ENCODE peak calls at places on chromosome 11, in four cellular contexts. One of them, this sample, is unnamed.

GRCh38 chr11:2002807-2003206 is 5.2 kb upstream of the H19 start:
- DNase-seq in CD4-positive, CD25-positive, alpha-beta regulatory T cell: no peak
- DNase-seq in mammary epithelial cell: no peak
- DNase-seq in heart right ventricle: no peak
- DNase-seq in this sample: no peak

GRCh38 chr11:93775289-93775688 is 8.8 kb upstream of the MED17 start:
- DNase-seq in mammary epithelial cell: no peak
- DNase-seq in CD4-positive, CD25-positive, alpha-beta regulatory T cell: no peak
- DNase-seq in heart right ventricle: no peak
- DNase-seq in this sample: no peak

GRCh38 chr11:114134870-114135269 is 75.4 kb downstream of the ZBTB16 start:
- DNase-seq in mammary epithelial cell: peak; percentile 66
- DNase-seq in heart right ventricle: no peak
- DNase-seq in CD4-positive, CD25-positive, alpha-beta regulatory T cell: no peak
- DNase-seq in this sample: peak; percentile 89

GRCh38 chr11:75344761-75345454 is 6.6 kb downstream of the ARRB1 start:
- DNase-seq in CD4-positive, CD25-positive, alpha-beta regulatory T cell: no peak
- DNase-seq in heart right ventricle: no peak
- DNase-seq in mammary epithelial cell: no peak
- DNase-seq in this sample: no peak

GRCh38 chr11:132278801-132279574 is 908.6 kb downstream of the NTM start:
- DNase-seq in mammary epithelial cell: peak; percentile 24
- DNase-seq in heart right ventricle: no peak
- DNase-seq in CD4-positive, CD25-positive, alpha-beta regulatory T cell: no peak
- DNase-seq in this sample: peak; percentile 37

GRCh38 chr11:99739464-99740089 is 718.8 kb downstream of the CNTN5 start:
- DNase-seq in heart right ventricle: no peak
- DNase-seq in mammary epithelial cell: peak; percentile 1
- DNase-seq in CD4-positive, CD25-positive, alpha-beta regulatory T cell: no peak
- DNase-seq in this sample: peak; percentile 57

GRCh38 chr11:69297225-69297925 is 3.4 kb downstream of the MYEOV start:
- DNase-seq in heart right ventricle: peak; percentile 95
- DNase-seq in CD4-positive, CD25-positive, alpha-beta regulatory T cell: peak; percentile 40
- DNase-seq in mammary epithelial cell: peak; percentile 99
- DNase-seq in this sample: peak; percentile 97

GRCh38 chr11:133598879-133599278 is 66.6 kb upstream of the OPCML start:
- DNase-seq in CD4-positive, CD25-positive, alpha-beta regulatory T cell: no peak
- DNase-seq in mammary epithelial cell: no peak
- DNase-seq in heart right ventricle: no peak
- DNase-seq in this sample: no peak

GRCh38 chr11:44624761-44625221 is 59.3 kb downstream of the CD82 start:
- DNase-seq in mammary epithelial cell: no peak
- DNase-seq in CD4-positive, CD25-positive, alpha-beta regulatory T cell: no peak
- DNase-seq in heart right ventricle: no peak
- DNase-seq in this sample: no peak

GRCh38 chr11:61021661-61022212 is 50.3 kb downstream of the CD6 start:
- DNase-seq in CD4-positive, CD25-positive, alpha-beta regulatory T cell: peak; percentile 90
- DNase-seq in heart right ventricle: no peak
- DNase-seq in mammary epithelial cell: no peak
- DNase-seq in this sample: no peak

GRCh38 chr11:8963569-8964323 is 496 bp downstream of the TMEM9B start:
- DNase-seq in mammary epithelial cell: no peak
- DNase-seq in heart right ventricle: peak; percentile 79
- DNase-seq in CD4-positive, CD25-positive, alpha-beta regulatory T cell: peak; percentile 69
- DNase-seq in this sample: peak; percentile 74

GRCh38 chr11:129728571-129728970 is 87.1 kb upstream of the TMEM45B start:
- DNase-seq in heart right ventricle: no peak
- DNase-seq in mammary epithelial cell: no peak
- DNase-seq in CD4-positive, CD25-positive, alpha-beta regulatory T cell: no peak
- DNase-seq in this sample: no peak

GRCh38 chr11:134037093-134037908 is 31.6 kb upstream of the JAM3 start:
- DNase-seq in CD4-positive, CD25-positive, alpha-beta regulatory T cell: peak; percentile 66
- DNase-seq in heart right ventricle: peak; percentile 81
- DNase-seq in mammary epithelial cell: peak; percentile 47
- DNase-seq in this sample: peak; percentile 78

GRCh38 chr11:697028-697491 is 1.4 kb downstream of the TMEM80 start:
- DNase-seq in heart right ventricle: no peak
- DNase-seq in mammary epithelial cell: peak; percentile 94
- DNase-seq in CD4-positive, CD25-positive, alpha-beta regulatory T cell: no peak
- DNase-seq in this sample: peak; percentile 69

GRCh38 chr11:122319842-122320555 is 204.0 kb upstream of the BLID start:
- DNase-seq in CD4-positive, CD25-positive, alpha-beta regulatory T cell: no peak
- DNase-seq in mammary epithelial cell: no peak
- DNase-seq in heart right ventricle: no peak
- DNase-seq in this sample: no peak

GRCh38 chr11:107898270-107898669 is 30.0 kb upstream of the RAB39A start:
- DNase-seq in heart right ventricle: no peak
- DNase-seq in mammary epithelial cell: peak; percentile 35
- DNase-seq in CD4-positive, CD25-positive, alpha-beta regulatory T cell: no peak
- DNase-seq in this sample: peak; percentile 52

GRCh38 chr11:15837901-15838489 is 518.4 kb downstream of the SOX6 start:
- DNase-seq in CD4-positive, CD25-positive, alpha-beta regulatory T cell: no peak
- DNase-seq in heart right ventricle: no peak
- DNase-seq in mammary epithelial cell: no peak
- DNase-seq in this sample: no peak

GRCh38 chr11:133681901-133682300 is 149.6 kb upstream of the OPCML start:
- DNase-seq in CD4-positive, CD25-positive, alpha-beta regulatory T cell: no peak
- DNase-seq in heart right ventricle: no peak
- DNase-seq in mammary epithelial cell: no peak
- DNase-seq in this sample: no peak

GRCh38 chr11:129792663-129793062 is 23.0 kb upstream of the TMEM45B start:
- DNase-seq in mammary epithelial cell: no peak
- DNase-seq in CD4-positive, CD25-positive, alpha-beta regulatory T cell: no peak
- DNase-seq in heart right ventricle: no peak
- DNase-seq in this sample: no peak

GRCh38 chr11:61378713-61379313 is 13.6 kb upstream of the TMEM216 start:
- DNase-seq in mammary epithelial cell: peak; percentile 92
- DNase-seq in heart right ventricle: no peak
- DNase-seq in CD4-positive, CD25-positive, alpha-beta regulatory T cell: no peak
- DNase-seq in this sample: peak; percentile 99

GRCh38 chr11:55726715-55727324 is 46.4 kb upstream of the OR5D13 start:
- DNase-seq in mammary epithelial cell: no peak
- DNase-seq in heart right ventricle: no peak
- DNase-seq in CD4-positive, CD25-positive, alpha-beta regulatory T cell: no peak
- DNase-seq in this sample: no peak

GRCh38 chr11:41446566-41446965 is 12.9 kb downstream of the LRRC4C start:
- DNase-seq in CD4-positive, CD25-positive, alpha-beta regulatory T cell: no peak
- DNase-seq in heart right ventricle: no peak
- DNase-seq in mammary epithelial cell: no peak
- DNase-seq in this sample: no peak

GRCh38 chr11:8442301-8442700 is 151.7 kb downstream of the STK33 start:
- DNase-seq in mammary epithelial cell: no peak
- DNase-seq in CD4-positive, CD25-positive, alpha-beta regulatory T cell: no peak
- DNase-seq in heart right ventricle: no peak
- DNase-seq in this sample: no peak

GRCh38 chr11:20226936-20227335 is 66.7 kb upstream of the DBX1 start:
- DNase-seq in heart right ventricle: no peak
- DNase-seq in mammary epithelial cell: no peak
- DNase-seq in CD4-positive, CD25-positive, alpha-beta regulatory T cell: no peak
- DNase-seq in this sample: no peak

GRCh38 chr11:1219836-1220810 is 2.7 kb upstream of the MUC5B start:
- DNase-seq in CD4-positive, CD25-positive, alpha-beta regulatory T cell: no peak
- DNase-seq in mammary epithelial cell: no peak
- DNase-seq in heart right ventricle: peak; percentile 7
- DNase-seq in this sample: no peak

GRCh38 chr11:83392556-83392955 is 106.4 kb upstream of the CCDC90B start:
- DNase-seq in heart right ventricle: no peak
- DNase-seq in mammary epithelial cell: no peak
- DNase-seq in CD4-positive, CD25-positive, alpha-beta regulatory T cell: no peak
- DNase-seq in this sample: no peak

GRCh38 chr11:57649826-57650738 is at the start of gene YPEL4:
- DNase-seq in mammary epithelial cell: peak; percentile 62
- DNase-seq in heart right ventricle: peak; percentile 55
- DNase-seq in CD4-positive, CD25-positive, alpha-beta regulatory T cell: peak; percentile 64
- DNase-seq in this sample: peak; percentile 89

GRCh38 chr11:90213322-90213721 is 9.5 kb downstream of the CHORDC1 start:
- DNase-seq in CD4-positive, CD25-positive, alpha-beta regulatory T cell: no peak
- DNase-seq in heart right ventricle: no peak
- DNase-seq in mammary epithelial cell: no peak
- DNase-seq in this sample: no peak

GRCh38 chr11:44217432-44217831 is 92.5 kb downstream of the ALX4 start:
- DNase-seq in mammary epithelial cell: no peak
- DNase-seq in heart right ventricle: no peak
- DNase-seq in CD4-positive, CD25-positive, alpha-beta regulatory T cell: no peak
- DNase-seq in this sample: no peak

GRCh38 chr11:11478021-11478420 is 125.0 kb upstream of the CSNK2A3 start:
- DNase-seq in mammary epithelial cell: peak; percentile 31
- DNase-seq in CD4-positive, CD25-positive, alpha-beta regulatory T cell: no peak
- DNase-seq in heart right ventricle: no peak
- DNase-seq in this sample: no peak

GRCh38 chr11:113373306-113373705 is 14.3 kb upstream of the ANKK1 start:
- DNase-seq in mammary epithelial cell: peak; percentile 79
- DNase-seq in CD4-positive, CD25-positive, alpha-beta regulatory T cell: no peak
- DNase-seq in heart right ventricle: no peak
- DNase-seq in this sample: peak; percentile 17

GRCh38 chr11:131504199-131504949 is 134.0 kb downstream of the NTM start:
- DNase-seq in mammary epithelial cell: no peak
- DNase-seq in CD4-positive, CD25-positive, alpha-beta regulatory T cell: no peak
- DNase-seq in heart right ventricle: no peak
- DNase-seq in this sample: peak; percentile 28

DNA sequence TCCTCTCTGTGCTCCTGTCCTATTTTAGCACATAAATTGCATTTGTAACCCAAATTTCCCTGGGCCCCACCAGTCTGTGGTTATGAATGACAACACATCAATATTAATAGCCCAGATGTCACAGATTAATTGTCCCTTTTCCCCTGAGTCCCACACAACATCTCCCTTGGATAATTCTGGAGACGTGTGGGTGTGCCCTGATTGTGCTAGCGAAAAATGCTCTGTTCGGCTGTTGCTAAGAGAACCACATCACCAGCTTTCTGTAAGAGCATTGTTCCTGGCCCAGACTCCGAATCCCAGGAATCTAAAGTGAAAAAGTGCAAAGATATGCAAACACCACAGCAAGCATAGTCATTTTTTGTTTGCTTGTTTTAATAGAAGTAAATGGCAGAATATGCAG is 22.3 kb upstream of the SC5D start:
- DNase-seq in heart right ventricle: no peak
- DNase-seq in mammary epithelial cell: no peak
- DNase-seq in CD4-positive, CD25-positive, alpha-beta regulatory T cell: no peak
- DNase-seq in this sample: no peak
- H3K4me1 ChIP-seq in heart right ventricle: no peaks in the 10 kb centered on the region
- H3K4me1 ChIP-seq in mammary epithelial cell: no peaks in the 10 kb centered on the region
- H3K4me1 ChIP-seq in CD4-positive, CD25-positive, alpha-beta regulatory T cell: no peaks in the 10 kb centered on the region
- H3K4me1 ChIP-seq in this sample: no peaks in the 10 kb centered on the region

DNA sequence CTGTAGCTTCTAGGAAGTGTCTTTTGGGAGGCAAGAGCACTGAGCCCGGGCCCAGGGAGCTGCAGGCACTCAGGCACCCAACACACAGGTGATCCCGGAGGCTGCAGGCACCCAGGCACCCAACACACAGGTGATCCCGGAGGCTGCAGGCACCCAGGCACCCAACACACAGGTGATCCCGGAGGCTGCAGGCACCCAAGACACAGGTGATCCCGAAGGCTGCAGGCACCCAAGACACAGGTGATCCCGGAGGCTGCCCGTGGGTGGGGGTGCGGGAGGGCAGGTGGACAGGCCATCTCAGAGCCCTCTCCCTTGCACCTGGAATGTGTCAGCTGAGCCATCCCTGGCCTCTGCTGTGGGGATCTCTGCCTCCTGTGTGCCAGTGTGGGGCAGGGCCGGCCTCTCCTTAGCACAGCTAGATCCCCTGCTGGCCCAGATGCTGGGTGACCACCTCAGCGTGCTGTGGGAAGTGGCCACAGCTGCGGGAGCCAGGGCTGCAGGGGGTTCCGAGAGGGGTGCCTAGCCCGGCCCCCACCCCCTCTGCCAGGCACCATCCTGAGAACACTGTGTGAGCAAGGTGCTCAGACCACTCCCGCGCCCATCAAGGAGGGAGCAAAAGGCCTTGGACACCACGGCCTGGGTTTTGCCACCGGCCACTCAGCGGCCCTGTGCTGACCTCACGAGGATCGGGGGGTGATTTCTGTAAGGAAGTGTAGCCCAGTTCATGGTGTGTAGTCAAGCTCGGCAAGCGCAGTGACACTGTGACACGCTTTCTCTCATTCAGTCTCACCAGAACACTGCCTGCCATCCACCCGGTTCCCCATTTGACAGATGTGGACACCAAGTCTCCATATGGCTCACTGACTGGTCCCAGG is 14.2 kb downstream of the MRGPRG start:
- DNase-seq in CD4-positive, CD25-positive, alpha-beta regulatory T cell: no peak
- DNase-seq in mammary epithelial cell: no peak
- DNase-seq in heart right ventricle: no peak
- DNase-seq in this sample: no peak
- H3K27me3 ChIP-seq in CD4-positive, CD25-positive, alpha-beta regulatory T cell: no peaks in the 10 kb centered on the region
- H3K27me3 ChIP-seq in mammary epithelial cell: peaks cover 26% of the 10 kb centered on the region
- H3K27me3 ChIP-seq in heart right ventricle: peaks cover 55% of the 10 kb centered on the region
- H3K27me3 ChIP-seq in this sample: peaks cover 35% of the 10 kb centered on the region

GRCh38 chr11:17153759-17154158 is 54.0 kb downstream of the PIK3C2A start:
- DNase-seq in heart right ventricle: no peak
- DNase-seq in mammary epithelial cell: no peak
- DNase-seq in CD4-positive, CD25-positive, alpha-beta regulatory T cell: no peak
- DNase-seq in this sample: no peak
- H3K4me1 ChIP-seq in heart right ventricle: peaks cover 65% of the 10 kb centered on the region
- H3K4me1 ChIP-seq in mammary epithelial cell: no peaks in the 10 kb centered on the region
- H3K4me1 ChIP-seq in CD4-positive, CD25-positive, alpha-beta regulatory T cell: no peaks in the 10 kb centered on the region
- H3K4me1 ChIP-seq in this sample: no peaks in the 10 kb centered on the region

DNA sequence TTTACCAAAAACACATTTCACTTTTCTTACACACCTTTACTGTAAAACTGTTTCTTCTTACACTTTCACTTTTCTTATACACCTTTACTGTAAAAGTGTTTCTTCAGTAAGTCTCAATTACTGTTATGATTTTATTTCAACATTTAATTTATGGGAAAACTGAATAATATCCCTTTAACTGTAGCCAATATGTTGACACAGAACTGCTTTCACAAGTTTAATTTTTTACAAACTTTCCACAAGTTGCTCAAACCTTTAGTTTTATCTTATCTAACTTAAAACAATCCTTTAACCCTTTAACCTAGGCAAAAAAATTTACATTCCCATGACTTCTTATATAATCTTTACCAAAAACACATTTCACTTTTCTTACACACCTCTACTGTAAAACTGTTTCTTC is 63.3 kb upstream of the OR5AN1 start:
- DNase-seq in heart right ventricle: no peak
- DNase-seq in mammary epithelial cell: no peak
- DNase-seq in CD4-positive, CD25-positive, alpha-beta regulatory T cell: no peak
- DNase-seq in this sample: no peak
- H3K27me3 ChIP-seq in heart right ventricle: peaks cover 7% of the 10 kb centered on the region
- H3K27me3 ChIP-seq in mammary epithelial cell: peaks cover 5% of the 10 kb centered on the region
- H3K27me3 ChIP-seq in CD4-positive, CD25-positive, alpha-beta regulatory T cell: peaks cover 5% of the 10 kb centered on the region
- H3K27me3 ChIP-seq in this sample: peaks cover 10% of the 10 kb centered on the region

GRCh38 chr11:78938036-78938435 is 363.4 kb upstream of the NARS2 start:
- DNase-seq in heart right ventricle: no peak
- DNase-seq in CD4-positive, CD25-positive, alpha-beta regulatory T cell: no peak
- DNase-seq in mammary epithelial cell: no peak
- DNase-seq in this sample: no peak

GRCh38 chr11:78931891-78932290 is 357.2 kb upstream of the NARS2 start:
- DNase-seq in CD4-positive, CD25-positive, alpha-beta regulatory T cell: no peak
- DNase-seq in mammary epithelial cell: no peak
- DNase-seq in heart right ventricle: no peak
- DNase-seq in this sample: no peak

GRCh38 chr11:78932757-78933156 is 358.1 kb upstream of the NARS2 start:
- DNase-seq in mammary epithelial cell: no peak
- DNase-seq in heart right ventricle: no peak
- DNase-seq in CD4-positive, CD25-positive, alpha-beta regulatory T cell: no peak
- DNase-seq in this sample: no peak

GRCh38 chr11:78933361-78933760 is 358.7 kb upstream of the NARS2 start:
- DNase-seq in mammary epithelial cell: no peak
- DNase-seq in CD4-positive, CD25-positive, alpha-beta regulatory T cell: no peak
- DNase-seq in heart right ventricle: no peak
- DNase-seq in this sample: no peak

GRCh38 chr11:78935408-78936101 is 360.9 kb upstream of the NARS2 start:
- DNase-seq in mammary epithelial cell: no peak
- DNase-seq in CD4-positive, CD25-positive, alpha-beta regulatory T cell: no peak
- DNase-seq in heart right ventricle: no peak
- DNase-seq in this sample: no peak
- H3K4me1 ChIP-seq in mammary epithelial cell: no peaks in the 10 kb centered on the region
- H3K4me1 ChIP-seq in CD4-positive, CD25-positive, alpha-beta regulatory T cell: no peaks in the 10 kb centered on the region
- H3K4me1 ChIP-seq in heart right ventricle: no peaks in the 10 kb centered on the region
- H3K4me1 ChIP-seq in this sample: peaks cover 11% of the 10 kb centered on the region